ENCODE peak calls at places on chromosome 16, in ten cellular contexts. F is neural progenitor cell; R is EH; P is right cardiac atrium; K is stomach; D is stimulated activated CD8-positive, alpha-beta memory T cell treated with anti-CD3 and anti-CD28 coated beads, Interleukin-4, amount 100 ng/mL, for 4 hours; Y is brain microvascular endothelial cell; J is epithelial cell of prostate; H is hepatic stellate cell; N is activated T-cell treated with anti-CD3 and anti-CD28 coated beads, Interleukin-2, amount 50 U/mL, for 48 hours. L is an unnamed sample.

GRCh38 chr16:85715169-85716015 is 26.6 kb upstream of the GINS2 start:
- DNase-seq in D (no peak), N (no peak), H (no peak), R (no peak), K (no peak), Y (no peak), J (no peak), P (no peak), F (peak), L (no peak)

GRCh38 chr16:75238853-75239371 is 12.5 kb downstream of the BCAR1 start:
- DNase-seq in D (no peak), N (no peak), J (no peak), F (no peak), P (no peak), K (no peak), H (peak), Y (no peak), R (peak), L (no peak)

GRCh38 chr16:89307421-89307805 is 89.9 kb downstream of the ZNF778 start:
- DNase-seq in N (no peak), R (no peak), F (no peak), H (no peak), J (no peak), K (no peak), D (no peak), Y (no peak), P (peak), L (no peak)

GRCh38 chr16:74700206-74701040 is at the start of gene MLKL:
- DNase-seq in J (no peak), K (peak), H (peak), N (peak), R (peak), Y (peak), P (peak), D (peak), F (peak), L (peak)

GRCh38 chr16:53999841-54000240 is 286.7 kb downstream of the IRX3 start:
- DNase-seq in F (no peak), D (no peak), Y (peak), K (no peak), H (no peak), N (no peak), R (peak), J (no peak), P (no peak), L (no peak)

GRCh38 chr16:59047114-59047513 is 313.0 kb upstream of the GOT2 start:
- DNase-seq in F (peak), D (no peak), J (no peak), Y (no peak), H (no peak), K (no peak), R (peak), P (no peak), N (no peak), L (no peak)

GRCh38 chr16:86256995-86257394 is 253.3 kb upstream of the FOXF1 start:
- DNase-seq in P (no peak), J (no peak), F (no peak), N (no peak), D (no peak), Y (no peak), H (no peak), K (no peak), R (peak), L (no peak)

GRCh38 chr16:57966133-57966805 is 4.7 kb downstream of the CNGB1 start:
- DNase-seq in H (no peak), R (no peak), Y (no peak), K (no peak), F (no peak), N (no peak), D (no peak), P (no peak), J (no peak), L (no peak)

GRCh38 chr16:89358030-89359005 is 132.0 kb downstream of the ANKRD11 start:
- DNase-seq in P (peak), Y (no peak), K (no peak), D (no peak), H (no peak), R (no peak), N (peak), F (no peak), J (no peak), L (no peak)

GRCh38 chr16:56657555-56658430 is at the start of gene MT1F:
- DNase-seq in P (peak), H (peak), Y (peak), K (peak), D (peak), J (peak), F (peak), R (peak), N (peak), L (peak)

GRCh38 chr16:89530401-89531381 is 22.5 kb downstream of the SPG7 start:
- DNase-seq in H (no peak), P (no peak), K (no peak), F (no peak), Y (no peak), R (no peak), N (no peak), D (no peak), J (no peak), L (no peak)

GRCh38 chr16:53048139-53048915 is 4.4 kb downstream of the CHD9NB start:
- DNase-seq in J (no peak), H (no peak), D (no peak), K (no peak), R (no peak), P (no peak), N (no peak), F (no peak), Y (no peak), L (peak)

GRCh38 chr16:75227361-75228142 is 8.8 kb downstream of the CTRB1 start:
- DNase-seq in D (no peak), Y (no peak), P (no peak), N (no peak), J (no peak), K (no peak), R (no peak), H (no peak), F (no peak), L (peak)